ENCODE peak calls at places on chromosomes 2 and 18, in six cellular contexts. N is right lobe of liver, Y is stomach, B is cardiac muscle cell, H is adrenal gland, S is neuronal stem cell. G is an unnamed sample. For H3K27me3 and H3K4me1, the result is how much of the 10 kb centered on the place peaks cover.

GRCh38 chr2:54599326-54599710 is 124.1 kb upstream of the EML6 start:
- DNase-seq in B (no peak), S (no peak), N (peak), Y (peak), H (no peak), G (no peak)

GRCh38 chr2:181977661-181978350 is 7.8 kb upstream of the PPP1R1C start:
- DNase-seq in B (peak), H (no peak), S (no peak), Y (no peak), N (no peak), G (no peak)

GRCh38 chr2:128320609-128321420 is 2.1 kb upstream of the HS6ST1 start:
- DNase-seq in B (no peak), H (peak), N (peak), Y (no peak), S (no peak), G (no peak)

GRCh38 chr18:79572848-79573451 is 106.7 kb upstream of the CTDP1 start:
- DNase-seq in H (no peak), N (peak), B (no peak), Y (no peak), S (no peak), G (no peak)

GRCh38 chr2:102000813-102001766 is 9.3 kb downstream of the IL1R2 start:
- DNase-seq in H (no peak), N (peak), B (no peak), S (no peak), Y (no peak), G (peak)

GRCh38 chr2:23757686-23758433 is 169.1 kb downstream of the ATAD2B start:
- DNase-seq in S (no peak), N (no peak), Y (no peak), H (peak), B (peak), G (no peak)

GRCh38 chr2:52539026-52539964 is 1228.3 kb upstream of the CHAC2 start:
- DNase-seq in Y (no peak), N (no peak), S (no peak), H (no peak), B (no peak), G (no peak)

GRCh38 chr2:232276739-232277313 is 101.7 kb upstream of the ALPP start:
- DNase-seq in B (no peak), N (no peak), S (no peak), Y (no peak), H (no peak), G (no peak)

GRCh38 chr2:210318891-210319290 is 3.9 kb upstream of the MYL1 start:
- DNase-seq in H (no peak), N (no peak), S (no peak), Y (no peak), B (no peak), G (no peak)

GRCh38 chr2:33559336-33559735 is 39.8 kb downstream of the FAM98A start:
- DNase-seq in N (no peak), S (no peak), Y (no peak), B (no peak), H (no peak), G (no peak)

GRCh38 chr18:76451475-76452331 is 43.3 kb downstream of the ZNF516 start:
- DNase-seq in N (no peak), S (peak), B (no peak), H (no peak), Y (no peak), G (no peak)

DNA sequence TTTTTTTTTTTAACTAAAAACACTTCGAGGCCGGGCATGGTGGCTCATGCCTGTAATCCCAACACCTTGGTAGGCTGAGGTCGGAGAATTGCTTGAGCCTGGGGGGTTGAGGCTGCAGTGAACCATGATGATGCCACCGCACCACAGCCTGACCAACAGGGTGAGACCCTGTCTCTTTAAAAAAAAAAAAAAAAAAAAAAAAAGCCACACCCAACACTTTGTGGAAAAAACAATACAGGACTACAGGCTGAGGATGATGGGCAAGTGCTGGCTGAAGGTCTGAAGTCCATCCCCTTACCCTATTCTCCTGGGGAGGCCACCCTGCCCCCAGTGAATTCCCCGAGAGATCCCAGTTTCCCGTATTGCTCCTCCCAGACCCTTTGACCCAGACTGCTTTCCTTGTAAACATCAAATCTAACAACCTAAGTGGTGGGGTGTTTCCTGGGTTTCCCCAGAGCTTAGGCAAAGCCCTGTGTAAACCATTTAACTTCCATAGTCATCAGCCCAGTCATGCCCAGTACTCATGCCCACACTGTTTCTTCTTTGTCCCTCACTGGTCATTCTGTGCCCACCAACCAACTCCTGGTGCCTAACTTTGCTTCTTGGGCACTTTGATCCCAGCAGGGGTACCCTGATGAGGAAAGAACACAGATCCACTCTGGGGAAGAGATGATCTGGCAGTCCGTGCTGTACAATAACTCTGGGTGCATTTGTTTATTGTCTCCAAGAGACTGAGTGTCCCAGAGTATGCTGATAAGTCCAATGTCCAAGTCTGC is 5.8 kb upstream of the TMEM37 start:
- DNase-seq in B (peak), H (no peak), Y (no peak), S (no peak), N (peak), G (no peak)
- H3K27me3 ChIP-seq in B (under half), H (under half), Y (under half), S (under half), N (under half), G (under half)

GRCh38 chr2:171411791-171412483 is 21.9 kb downstream of the METTL8 start:
- DNase-seq in H (no peak), B (peak), S (no peak), N (no peak), Y (no peak), G (no peak)
- H3K4me1 ChIP-seq in H (under half), B (under half), S (under half), N (under half), Y (under half), G (under half)

GRCh38 chr18:26863921-26864497 is 1.5 kb downstream of the AQP4 start:
- DNase-seq in Y (no peak), N (no peak), H (no peak), S (no peak), B (no peak), G (no peak)
- H3K4me3 ChIP-seq in Y (peak), N (no peak), H (no peak), S (no peak), B (no peak), G (no peak)

DNA sequence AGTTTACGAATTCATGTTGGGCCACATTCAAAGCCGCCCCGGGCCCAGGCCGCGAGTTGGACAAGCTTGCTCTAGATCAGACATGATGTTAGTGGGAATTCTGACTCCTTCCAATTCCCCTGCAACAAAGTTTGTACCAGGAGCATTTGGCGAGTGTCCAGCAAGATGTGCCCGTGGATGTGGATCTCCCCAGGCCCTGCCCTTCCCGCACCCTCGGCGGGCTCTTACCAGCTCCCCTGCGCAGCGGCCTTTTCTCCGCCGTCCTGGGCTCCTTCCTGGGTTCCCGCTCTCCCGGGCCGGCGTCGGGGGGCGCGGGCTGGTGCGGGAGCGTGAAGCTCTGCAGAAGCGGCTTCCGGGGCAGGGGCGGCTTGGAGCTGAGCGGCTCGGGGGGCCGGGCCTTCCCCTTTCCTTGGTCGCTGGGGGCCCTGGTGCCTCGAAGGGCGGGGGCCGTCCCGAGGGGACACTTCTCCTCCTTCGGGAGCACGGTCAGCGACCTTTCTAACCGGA is 90.8 kb upstream of the MGAT4A start:
- DNase-seq in Y (no peak), N (no peak), B (no peak), S (no peak), H (no peak), G (no peak)
- H3K27me3 ChIP-seq in Y (under half), N (under half), B (half or more), S (half or more), H (under half), G (under half)

GRCh38 chr2:61436092-61436491 is 34.8 kb downstream of the USP34 start:
- DNase-seq in H (no peak), Y (no peak), S (no peak), B (peak), N (no peak), G (no peak)
- H3K4me1 ChIP-seq in H (under half), Y (half or more), S (under half), B (under half), N (under half), G (under half)

GRCh38 chr18:14945286-14945685 is 197.3 kb downstream of the ANKRD30B start:
- DNase-seq in Y (no peak), N (no peak), H (no peak), S (no peak), B (no peak), G (no peak)

GRCh38 chr18:14948163-14948540 is 200.2 kb downstream of the ANKRD30B start:
- DNase-seq in Y (no peak), N (no peak), H (no peak), B (no peak), S (no peak), G (no peak)

GRCh38 chr18:14947482-14948162 is 199.7 kb downstream of the ANKRD30B start:
- DNase-seq in S (no peak), H (no peak), Y (no peak), B (no peak), N (no peak), G (no peak)

GRCh38 chr18:14945984-14946383 is 198.0 kb downstream of the ANKRD30B start:
- DNase-seq in S (no peak), H (no peak), N (no peak), B (no peak), Y (no peak), G (no peak)

GRCh38 chr18:14949800-14950415 is 201.9 kb downstream of the ANKRD30B start:
- DNase-seq in S (no peak), H (no peak), N (no peak), B (no peak), Y (no peak), G (no peak)
- H3K4me3 ChIP-seq in S (no peak), H (no peak), N (no peak), B (no peak), Y (no peak), G (no peak)

DNA sequence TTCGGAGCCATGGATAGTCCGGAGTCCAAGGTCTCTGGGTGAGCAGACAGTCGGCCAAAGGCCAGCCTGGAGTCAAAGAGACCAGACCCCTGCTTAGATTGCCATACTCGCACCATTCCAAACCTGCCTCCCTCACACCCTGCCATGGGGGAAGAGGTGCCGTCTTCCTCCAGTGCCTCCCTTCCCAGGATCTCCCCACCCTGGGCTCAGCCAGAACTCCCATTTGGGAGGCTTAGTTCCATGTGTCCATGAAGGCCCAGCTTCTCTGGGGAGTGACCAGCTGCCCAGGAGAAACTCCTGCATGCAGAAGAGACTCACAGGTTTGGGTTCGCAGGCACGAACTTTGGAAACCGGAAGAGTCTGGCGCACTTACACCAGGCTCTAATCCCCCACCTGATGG is 21.7 kb downstream of the IGFBP5 start:
- DNase-seq in N (no peak), S (no peak), H (no peak), Y (no peak), B (no peak), G (no peak)
- H3K27me3 ChIP-seq in N (under half), S (under half), H (under half), Y (under half), B (under half), G (under half)